ENCODE peak calls at places on chromosomes 13 and 19, in eight cellular contexts. J is HFF-Myc, M is endodermal cell, C is adrenal gland, B is PC-3, Q is brain microvascular endothelial cell, K is NB4, R is esophagus muscularis mucosa. L is an unnamed sample.
A peak's percentile ranks its signal among the peaks of the same experiment; 100 is the strongest.

GRCh38 chr13:50222569-50223332 is 207.5 kb downstream of the KCNRG start:
- DNase-seq in R (peak; percentile 93), K (peak; percentile 94), B (peak; percentile 66), M (no peak), C (peak; percentile 38), J (peak; percentile 51), Q (peak; percentile 83), L (peak; percentile 59)

GRCh38 chr19:51259348-51260245 is 8.7 kb downstream of the SIGLECL1 start:
- DNase-seq in C (peak; percentile 20), Q (peak; percentile 37), R (no peak), J (no peak), M (peak; percentile 85), K (peak; percentile 75), B (peak; percentile 78), L (no peak)

GRCh38 chr19:14337510-14337909 is 43.7 kb upstream of the ADGRE5 start:
- DNase-seq in B (peak; percentile 72), J (no peak), K (peak; percentile 39), Q (no peak), M (peak; percentile 91), C (no peak), R (no peak), L (no peak)

GRCh38 chr13:37640499-37640898 is 41.9 kb upstream of the POSTN start:
- DNase-seq in M (no peak), J (peak; percentile 35), C (no peak), K (peak; percentile 34), B (peak; percentile 58), Q (peak; percentile 64), R (no peak), L (peak; percentile 59)

GRCh38 chr19:49149652-49150105 is 5.5 kb downstream of the HRC start:
- DNase-seq in Q (peak; percentile 71), R (no peak), K (peak; percentile 61), B (peak; percentile 74), M (peak; percentile 93), J (no peak), C (peak; percentile 83), L (peak; percentile 74)

GRCh38 chr13:103134271-103134670 is 68.1 kb upstream of the SLC10A2 start:
- DNase-seq in Q (no peak), B (no peak), K (peak; percentile 29), C (no peak), J (no peak), R (no peak), M (no peak), L (no peak)

GRCh38 chr19:43362179-43362578 is 8.7 kb downstream of the CD177 start:
- DNase-seq in R (no peak), B (no peak), M (no peak), K (no peak), C (no peak), J (peak; percentile 1), Q (no peak), L (no peak)

GRCh38 chr19:294341-294818 is 3.2 kb upstream of the PLPP2 start:
- DNase-seq in J (no peak), M (peak; percentile 75), K (no peak), C (no peak), Q (no peak), B (no peak), R (no peak), L (no peak)

GRCh38 chr19:58196911-58197616 is 14.2 kb downstream of the ZNF274 start:
- DNase-seq in M (no peak), R (no peak), Q (no peak), K (peak; percentile 23), J (no peak), B (peak; percentile 28), C (no peak), L (no peak)

GRCh38 chr19:13842294-13843103 is 34.4 kb upstream of the NANOS3 start:
- DNase-seq in M (peak; percentile 71), J (no peak), B (peak; percentile 83), C (peak; percentile 88), Q (no peak), R (no peak), K (peak; percentile 77), L (no peak)

GRCh38 chr19:5775668-5776309 is 8.8 kb downstream of the PRR22 start:
- DNase-seq in J (peak; percentile 90), C (no peak), M (no peak), B (peak; percentile 93), R (no peak), Q (peak; percentile 43), K (no peak), L (no peak)

GRCh38 chr13:93521307-93521706 is 294.7 kb downstream of the GPC6 start:
- DNase-seq in C (no peak), B (no peak), Q (no peak), J (no peak), M (no peak), K (no peak), R (no peak), L (no peak)

GRCh38 chr13:34357435-34358232 is 539.7 kb downstream of the RFC3 start:
- DNase-seq in R (peak; percentile 64), K (peak; percentile 46), B (peak; percentile 88), Q (peak; percentile 74), C (peak; percentile 68), J (peak; percentile 69), M (peak; percentile 50), L (no peak)

GRCh38 chr13:42883771-42884170 is 102.4 kb downstream of the FAM216B start:
- DNase-seq in J (peak; percentile 64), Q (peak; percentile 63), C (peak; percentile 31), R (no peak), M (peak; percentile 56), B (peak; percentile 30), K (peak; percentile 33), L (no peak)

GRCh38 chr19:9711815-9712214 is 36.9 kb upstream of the ZNF562 start:
- DNase-seq in M (no peak), B (no peak), K (no peak), Q (no peak), J (no peak), C (no peak), R (no peak), L (no peak)

GRCh38 chr13:28854657-28855056 is 34.5 kb downstream of the MTUS2 start:
- DNase-seq in C (no peak), Q (no peak), K (no peak), B (no peak), J (peak; percentile 2), R (no peak), M (peak; percentile 63), L (no peak)

GRCh38 chr19:10517760-10518443 is 655 bp upstream of the S1PR5 start:
- DNase-seq in B (peak; percentile 41), K (peak; percentile 70), Q (peak; percentile 16), R (no peak), M (peak; percentile 88), C (peak; percentile 22), J (no peak), L (no peak)

GRCh38 chr13:20019033-20019432 is 60.5 kb downstream of the ZMYM2 start:
- DNase-seq in M (no peak), R (no peak), B (no peak), C (no peak), K (no peak), Q (no peak), J (no peak), L (no peak)

GRCh38 chr13:48567521-48568331 is 34.8 kb upstream of the RCBTB2 start:
- DNase-seq in R (peak; percentile 90), B (no peak), K (peak; percentile 73), M (no peak), C (peak; percentile 71), J (no peak), Q (no peak), L (no peak)

GRCh38 chr19:38028913-38029565 is 122.0 kb downstream of the SIPA1L3 start:
- DNase-seq in M (no peak), J (no peak), K (no peak), C (no peak), B (no peak), Q (peak; percentile 75), R (no peak), L (no peak)

GRCh38 chr19:17255150-17255621 is 9.4 kb downstream of the USHBP1 start:
- DNase-seq in B (peak; percentile 34), Q (no peak), M (peak; percentile 64), R (no peak), J (no peak), K (no peak), C (no peak), L (no peak)

GRCh38 chr19:7078007-7078406 is 8.5 kb downstream of the ZNF557 start:
- DNase-seq in B (no peak), M (no peak), Q (no peak), K (peak; percentile 9), C (no peak), R (no peak), J (no peak), L (no peak)

GRCh38 chr19:23393121-23393520 is 2.1 kb downstream of the ZNF91 start:
- DNase-seq in J (no peak), Q (no peak), C (no peak), M (no peak), R (no peak), B (peak; percentile 24), K (no peak), L (no peak)

GRCh38 chr19:1789282-1790020 is 22.6 kb downstream of the ATP8B3 start:
- DNase-seq in M (peak; percentile 76), B (peak; percentile 14), K (no peak), Q (no peak), J (no peak), R (no peak), C (no peak), L (no peak)
- H3K4me3 ChIP-seq in M (no peak overlapping the region), B (peak overlapping the region; percentile 47), K (no peak overlapping the region), Q (no peak overlapping the region), J (no peak overlapping the region), R (peak overlapping the region; percentile 13), C (no peak overlapping the region), L (no peak overlapping the region)

GRCh38 chr13:27339299-27339698 is 68.7 kb downstream of the RASL11A start:
- DNase-seq in J (peak; percentile 22), C (no peak), B (peak; percentile 71), M (peak; percentile 92), Q (peak; percentile 28), R (no peak), K (peak; percentile 77), L (no peak)
- TF ChIP-seq CTCF in J (peak; percentile 73), C (peak; percentile 39), B (peak; percentile 59), M (peak; percentile 74), Q (peak; percentile 84), R (no peak), K (peak; percentile 82), L (peak; percentile 64)

DNA sequence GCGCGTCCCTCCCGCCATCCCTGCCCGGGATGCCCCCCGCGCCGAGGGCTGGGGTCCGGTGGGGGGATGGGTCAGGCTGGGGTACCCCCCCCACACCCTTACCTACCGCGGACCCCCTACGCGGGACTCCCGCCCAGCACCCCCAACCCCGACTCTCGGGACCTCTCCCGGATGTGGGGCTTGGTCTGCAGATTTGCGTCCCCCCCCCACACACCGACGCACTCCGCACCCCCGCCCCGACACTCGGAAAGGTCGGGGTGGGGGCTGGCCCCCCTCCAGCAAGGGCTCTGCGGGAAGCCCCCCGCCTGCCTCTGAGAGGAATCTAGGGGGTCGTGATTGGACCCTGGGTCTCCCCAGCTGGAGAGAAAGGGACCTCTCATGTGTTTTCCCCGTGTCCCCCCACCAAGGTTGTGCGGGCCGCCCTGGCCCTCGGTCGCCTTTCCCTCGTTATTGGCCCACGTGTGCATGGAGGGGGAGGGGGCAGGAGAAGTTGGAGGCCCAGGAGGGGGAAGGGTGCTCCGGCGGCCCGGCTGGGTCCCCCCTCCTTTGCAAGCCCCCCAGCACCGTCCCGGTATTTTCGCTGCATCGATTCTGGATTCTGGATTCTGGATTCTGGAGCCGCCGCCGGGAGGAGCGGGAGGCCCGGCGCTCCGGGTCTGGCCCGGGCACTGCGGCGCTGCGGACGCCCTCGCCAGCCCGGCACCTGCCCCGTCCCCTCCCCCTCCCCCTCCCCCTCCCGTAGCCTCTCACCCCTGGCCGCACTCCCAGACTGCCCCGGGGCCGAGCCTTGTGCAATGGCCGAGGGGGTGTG is 583 bp downstream of the NFIC start:
- DNase-seq in M (peak; percentile 75), B (peak; percentile 15), J (no peak), C (peak; percentile 81), Q (no peak), K (peak; percentile 85), R (no peak), L (no peak)
- H3K4me3 ChIP-seq in M (peak overlapping the region; percentile 45), B (peak overlapping the region; percentile 90), J (peak overlapping the region; percentile 82), C (peak overlapping the region; percentile 76), Q (peak overlapping the region; percentile 77), K (peak overlapping the region; percentile 56), R (peak overlapping the region; percentile 90), L (peak overlapping the region; percentile 80)

GRCh38 chr19:45539460-45539859 is 32.2 kb downstream of the VASP start:
- DNase-seq in J (no peak), R (no peak), M (no peak), C (no peak), K (no peak), Q (no peak), B (no peak), L (no peak)
- TF ChIP-seq CTCF in J (no peak), R (no peak), M (no peak), C (no peak), K (no peak), Q (no peak), B (no peak), L (no peak)

L was measured in astrocyte of the cerebellum.